ENCODE peak calls at places on chromosome 2, in four cellular contexts. P is SK-N-SH, Y is GM12878, K is IMR-90. U is an unnamed sample.

GRCh38 chr2:152402780-152403388 is 67.9 kb downstream of the FMNL2 start:
- DNase-seq in P (no peak), Y (no peak), K (no peak), U (no peak)

GRCh38 chr2:54429811-54430600 is 26.1 kb upstream of the SPTBN1 start:
- DNase-seq in P (no peak), Y (no peak), K (no peak), U (no peak)

GRCh38 chr2:211930331-211930730 is 608.3 kb downstream of the ERBB4 start:
- DNase-seq in P (no peak), Y (peak; percentile 2), K (no peak), U (no peak)

GRCh38 chr2:15159751-15160177 is 401.4 kb downstream of the NBAS start:
- DNase-seq in P (peak; percentile 53), Y (no peak), K (peak; percentile 66), U (peak; percentile 59)

GRCh38 chr2:51711761-51712160 is 679.8 kb upstream of the NRXN1 start:
- DNase-seq in P (no peak), Y (no peak), K (peak; percentile 34), U (no peak)

GRCh38 chr2:75064691-75065396 is 106.4 kb downstream of the POLE4 start:
- DNase-seq in P (peak; percentile 63), Y (no peak), K (peak; percentile 58), U (peak; percentile 58)

GRCh38 chr2:36886664-36887063 is 79.7 kb downstream of the STRN start:
- DNase-seq in P (no peak), Y (no peak), K (peak; percentile 66), U (no peak)

GRCh38 chr2:152730591-152731333 is 12.3 kb downstream of the ARL6IP6 start:
- DNase-seq in P (no peak), Y (no peak), K (no peak), U (no peak)

GRCh38 chr2:206990335-206990734 is 51.0 kb downstream of the CPO start:
- DNase-seq in P (no peak), Y (no peak), K (peak; percentile 61), U (no peak)

GRCh38 chr2:49937432-49937831 is 783.1 kb upstream of the FSHR start:
- DNase-seq in P (no peak), Y (no peak), K (no peak), U (no peak)

GRCh38 chr2:36584148-36584794 is 13.7 kb downstream of the FEZ2 start:
- DNase-seq in P (no peak), Y (no peak), K (no peak), U (no peak)

GRCh38 chr2:47069628-47070154 is 85.4 kb downstream of the STPG4 start:
- DNase-seq in P (peak; percentile 49), Y (no peak), K (peak; percentile 65), U (peak; percentile 80)

GRCh38 chr2:115635440-115635839 is 1193.0 kb downstream of the DPP10 start:
- DNase-seq in P (no peak), Y (no peak), K (no peak), U (no peak)

GRCh38 chr2:115634578-115634977 is 1192.1 kb downstream of the DPP10 start:
- DNase-seq in P (no peak), Y (no peak), K (no peak), U (no peak)
- TF ChIP-seq SMC3 in P (no peak), Y (no peak), K (no peak), U (no peak)

GRCh38 chr2:237923507-237924163 is 43.2 kb upstream of the UBE2F start:
- DNase-seq in P (peak; percentile 98), Y (no peak), K (peak; percentile 35), U (peak; percentile 88)
- H3K4me3 ChIP-seq in P (peak overlapping the region; percentile 52), Y (no peak overlapping the region), K (no peak overlapping the region), U (peak overlapping the region; percentile 5)

GRCh38 chr2:9555338-9556120 is at the start of gene ADAM17:
- DNase-seq in P (peak; percentile 99), Y (peak; percentile 78), K (peak; percentile 95), U (peak; percentile 84)

GRCh38 chr2:9558948-9559381 is 3.3 kb upstream of the ADAM17 start:
- DNase-seq in P (no peak), Y (no peak), K (peak; percentile 97), U (peak; percentile 68)

GRCh38 chr2:9556121-9556869 is 665 bp upstream of the ADAM17 start:
- DNase-seq in P (no peak), Y (no peak), K (peak; percentile 22), U (peak; percentile 33)

GRCh38 chr2:9552491-9553178 is 3.0 kb downstream of the ADAM17 start:
- DNase-seq in P (no peak), Y (no peak), K (peak; percentile 91), U (peak; percentile 66)

DNA sequence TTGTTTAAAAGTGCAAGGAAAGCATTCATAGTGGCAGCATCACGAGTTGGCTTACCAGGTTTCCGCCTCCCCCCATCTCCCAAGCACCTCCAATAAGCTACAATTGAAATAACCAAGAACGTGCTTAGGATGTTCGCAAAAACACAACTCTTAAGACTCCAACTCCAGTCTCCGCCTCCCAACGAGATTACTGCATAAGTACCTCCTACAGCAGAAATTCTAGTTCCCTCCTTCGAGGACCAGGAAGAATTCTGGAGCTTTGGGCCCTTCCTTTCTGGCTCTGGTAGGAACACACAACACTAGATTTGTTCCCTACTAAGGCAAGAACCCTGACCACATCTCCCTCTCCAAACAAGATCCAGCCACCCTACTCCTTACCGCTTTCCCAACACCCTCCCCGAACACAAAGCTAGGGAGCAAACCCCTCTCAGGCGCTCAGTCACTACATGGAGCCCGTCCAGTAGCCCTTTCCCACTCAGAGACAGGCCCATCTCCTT is 741 bp downstream of the ADAM17 start:
- DNase-seq in P (peak; percentile 24), Y (no peak), K (peak; percentile 88), U (peak; percentile 90)
- TF ChIP-seq SMC3 in P (no peak), Y (no peak), K (no peak), U (no peak)

GRCh38 chr2:104656496-104657310 is 197.2 kb upstream of the POU3F3 start:
- DNase-seq in P (no peak), Y (no peak), K (no peak), U (no peak)
- H3K4me3 ChIP-seq in P (no peak overlapping the region), Y (no peak overlapping the region), K (no peak overlapping the region), U (no peak overlapping the region)

GRCh38 chr2:236102971-236103370 is 65.2 kb downstream of the GBX2 start:
- DNase-seq in P (no peak), Y (no peak), K (no peak), U (no peak)
- TF ChIP-seq SMC3 in P (no peak), Y (no peak), K (no peak), U (no peak)

U was measured in A549.